ENCODE peak calls at places on chromosomes 13 and 19, in seven cellular contexts. I is K562, K is HCT116, T is H1, F is HepG2, V is SK-N-SH, U is GM12878. S is an unnamed sample.

GRCh38 chr13:50805805-50806204 is 37.7 kb downstream of the DLEU7 start:
- DNase-seq in I (no peak), K (peak; percentile 8), T (no peak), F (peak; percentile 5), V (no peak), U (no peak), S (no peak)

GRCh38 chr19:32041681-32042292 is 303.6 kb upstream of the ZNF507 start:
- DNase-seq in I (peak; percentile 59), K (no peak), T (no peak), F (peak; percentile 16), V (peak; percentile 72), U (no peak), S (peak; percentile 11)

GRCh38 chr19:30151081-30151480 is 209.0 kb downstream of the URI1 start:
- DNase-seq in I (no peak), K (no peak), T (no peak), F (no peak), V (no peak), U (no peak), S (no peak)

GRCh38 chr19:47776568-47776967 is 1.9 kb upstream of the SELENOW start:
- DNase-seq in I (no peak), K (no peak), T (no peak), F (peak; percentile 77), V (no peak), U (no peak), S (no peak)

GRCh38 chr19:33558846-33559245 is 37.3 kb upstream of the PEPD start:
- DNase-seq in I (no peak), K (no peak), T (no peak), F (no peak), V (no peak), U (no peak), S (no peak)

GRCh38 chr19:30209617-30210600 is 162.3 kb upstream of the ZNF536 start:
- DNase-seq in I (no peak), K (no peak), T (no peak), F (no peak), V (peak; percentile 39), U (no peak), S (no peak)

GRCh38 chr19:57419439-57419838 is 8.5 kb downstream of the ZNF17 start:
- DNase-seq in I (no peak), K (no peak), T (no peak), F (no peak), V (no peak), U (no peak), S (no peak)

GRCh38 chr19:6534451-6535093 is 3.7 kb downstream of the TNFSF9 start:
- DNase-seq in I (no peak), K (no peak), T (no peak), F (no peak), V (no peak), U (no peak), S (no peak)

GRCh38 chr13:101346942-101347728 is 69.2 kb downstream of the NALCN start:
- DNase-seq in I (no peak), K (no peak), T (no peak), F (no peak), V (no peak), U (no peak), S (no peak)

GRCh38 chr13:90135558-90135957 is 1211.9 kb upstream of the MIR17HG start:
- DNase-seq in I (no peak), K (no peak), T (no peak), F (no peak), V (no peak), U (no peak), S (no peak)

GRCh38 chr13:99827011-99827410 is 144.6 kb downstream of the ZIC5 start:
- DNase-seq in I (no peak), K (no peak), T (no peak), F (no peak), V (no peak), U (no peak), S (no peak)
- TF ChIP-seq YY1 in I (no peak), K (no peak), T (no peak), F (no peak), V (no peak), U (no peak), S (no peak)

DNA sequence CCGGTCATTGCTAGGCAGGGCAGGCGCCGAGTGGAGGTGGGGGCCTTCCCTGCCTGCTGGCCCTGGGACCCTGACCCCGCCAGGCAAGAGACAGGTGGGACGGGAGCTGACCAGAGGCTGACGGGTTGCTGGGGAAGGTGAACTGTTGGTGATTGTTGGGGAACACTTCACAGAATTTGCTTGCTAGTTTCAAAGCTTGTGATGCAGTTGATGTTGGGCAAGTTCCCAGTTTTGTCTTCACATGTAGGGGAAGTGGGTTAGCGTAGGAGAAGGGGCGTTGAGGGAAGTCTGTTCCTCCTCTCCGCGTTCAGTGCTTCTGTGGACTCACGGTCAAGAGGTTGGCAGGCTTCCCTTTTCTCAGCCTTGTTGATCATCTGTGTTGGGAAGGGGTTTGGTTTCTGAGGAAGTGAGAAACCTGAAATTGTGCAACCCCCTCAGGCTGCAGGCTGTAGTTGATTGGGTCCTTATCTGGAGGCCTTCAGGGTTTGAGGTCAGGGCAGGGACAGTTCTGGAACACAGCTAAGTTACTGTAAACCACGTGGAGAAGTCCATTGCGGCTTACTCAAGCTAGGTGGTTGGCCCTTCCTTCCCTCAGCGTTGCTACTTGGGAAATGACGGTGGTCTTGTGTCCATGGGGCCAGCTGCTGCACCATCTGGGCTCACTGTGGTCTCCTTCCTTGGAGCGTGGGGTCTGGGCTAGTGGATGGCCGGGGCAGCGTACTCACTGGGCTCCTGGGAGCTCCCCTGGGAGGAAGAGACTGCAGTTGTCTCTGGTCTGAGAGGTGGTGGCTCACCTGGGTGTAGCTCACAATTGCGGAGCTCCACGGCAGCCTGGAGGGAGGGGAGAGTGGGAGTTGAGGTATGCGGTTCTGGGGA is 7.5 kb downstream of the RPS9 start:
- DNase-seq in I (peak; percentile 82), K (no peak), T (no peak), F (peak; percentile 59), V (no peak), U (peak; percentile 84), S (no peak)
- H3K4me1 ChIP-seq in I (peaks cover 74% of the 10 kb centered on the region), K (peaks cover 47% of the 10 kb centered on the region), T (peaks cover 8% of the 10 kb centered on the region), F (peaks cover 86% of the 10 kb centered on the region), V (peaks cover 36% of the 10 kb centered on the region), U (peaks cover 61% of the 10 kb centered on the region), S (peaks cover 28% of the 10 kb centered on the region)

DNA sequence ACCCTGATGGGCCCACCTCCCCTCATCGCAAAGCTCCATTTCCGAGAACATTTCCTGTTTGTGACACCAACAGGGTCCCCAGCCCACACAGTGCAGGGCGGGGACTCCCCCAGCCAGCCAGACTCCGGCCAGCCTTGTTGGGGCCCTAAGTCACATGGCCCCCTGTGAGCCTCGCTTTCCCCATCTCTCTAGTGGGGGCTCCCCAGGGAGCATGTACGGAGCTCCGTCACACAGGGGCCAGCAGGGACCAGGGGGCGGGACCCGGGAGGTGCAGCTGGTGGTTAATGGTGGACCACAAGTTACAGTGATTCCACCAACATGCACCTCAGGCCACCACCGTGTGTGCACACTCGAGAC is 1.7 kb downstream of the TBXA2R start:
- DNase-seq in I (no peak), K (no peak), T (no peak), F (no peak), V (no peak), U (peak; percentile 11), S (no peak)
- TF ChIP-seq YY1 in I (no peak), K (no peak), T (no peak), F (no peak), V (no peak), U (peak; percentile 18), S (no peak)

DNA sequence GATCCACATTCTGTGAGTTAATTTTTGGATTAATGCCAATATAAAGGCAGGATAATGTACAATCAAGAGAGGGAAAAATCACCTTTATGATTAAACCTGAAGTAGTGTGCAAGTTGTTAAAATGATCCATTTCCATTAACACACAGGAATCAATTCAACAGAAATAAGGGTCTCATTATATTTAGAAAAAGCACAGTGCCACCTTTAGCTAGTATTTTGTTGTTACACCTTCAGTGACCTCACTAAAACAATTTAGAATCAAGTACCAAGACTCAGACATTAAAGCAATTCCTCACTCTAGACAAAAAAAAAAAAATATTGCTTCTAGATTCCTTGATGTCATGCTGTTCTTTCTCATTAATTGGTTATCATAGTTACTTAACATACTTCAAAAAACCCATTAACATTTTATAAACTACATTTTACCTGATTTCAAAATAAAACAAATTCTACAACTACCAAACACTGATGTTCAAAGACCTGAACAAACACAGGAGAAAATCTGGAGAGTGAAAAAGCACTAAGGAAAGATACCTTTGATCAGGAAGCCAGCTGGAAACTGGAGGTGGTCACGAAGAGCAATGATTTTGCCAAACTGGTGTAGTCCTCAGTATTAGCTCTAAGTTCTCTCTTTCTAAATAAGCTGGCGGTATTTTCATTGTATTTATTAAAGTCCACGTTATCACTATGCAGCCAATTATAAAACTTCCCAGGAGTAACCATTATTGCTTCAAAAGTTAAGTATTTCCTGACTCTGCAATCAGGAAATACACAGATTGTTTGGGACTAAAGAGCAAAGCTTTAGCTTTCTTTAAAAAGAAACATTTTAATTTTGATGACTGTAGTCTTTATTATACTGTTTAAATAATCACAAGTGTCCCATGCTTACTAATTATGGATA is 115.3 kb downstream of the TBC1D4 start:
- DNase-seq in I (no peak), K (no peak), T (no peak), F (no peak), V (no peak), U (no peak), S (no peak)
- H3K4me1 ChIP-seq in I (peaks cover 6% of the 10 kb centered on the region), K (peaks cover 64% of the 10 kb centered on the region), T (no peaks in the 10 kb centered on the region), F (peaks cover 75% of the 10 kb centered on the region), V (peaks cover 23% of the 10 kb centered on the region), U (peaks cover 13% of the 10 kb centered on the region), S (no peaks in the 10 kb centered on the region)

GRCh38 chr13:114069376-114070097 is 62.9 kb downstream of the RASA3 start:
- DNase-seq in I (no peak), K (no peak), T (no peak), F (no peak), V (no peak), U (no peak), S (no peak)
- TF ChIP-seq YY1 in I (no peak), K (no peak), T (no peak), F (no peak), V (no peak), U (no peak), S (no peak)

GRCh38 chr19:2049741-2050348 is 1.2 kb downstream of the MKNK2 start:
- DNase-seq in I (peak; percentile 42), K (no peak), T (no peak), F (peak; percentile 75), V (peak; percentile 71), U (no peak), S (no peak)
- H3K4me1 ChIP-seq in I (peaks cover 22% of the 10 kb centered on the region), K (peaks cover 86% of the 10 kb centered on the region), T (peaks cover 12% of the 10 kb centered on the region), F (peaks cover 66% of the 10 kb centered on the region), V (peaks cover 20% of the 10 kb centered on the region), U (peaks cover 48% of the 10 kb centered on the region), S (peaks cover 40% of the 10 kb centered on the region)

GRCh38 chr19:3515891-3516422 is 9.8 kb downstream of the FZR1 start:
- DNase-seq in I (no peak), K (no peak), T (no peak), F (no peak), V (no peak), U (no peak), S (no peak)
- TF ChIP-seq YY1 in I (no peak), K (no peak), T (no peak), F (no peak), V (no peak), U (no peak), S (no peak)

DNA sequence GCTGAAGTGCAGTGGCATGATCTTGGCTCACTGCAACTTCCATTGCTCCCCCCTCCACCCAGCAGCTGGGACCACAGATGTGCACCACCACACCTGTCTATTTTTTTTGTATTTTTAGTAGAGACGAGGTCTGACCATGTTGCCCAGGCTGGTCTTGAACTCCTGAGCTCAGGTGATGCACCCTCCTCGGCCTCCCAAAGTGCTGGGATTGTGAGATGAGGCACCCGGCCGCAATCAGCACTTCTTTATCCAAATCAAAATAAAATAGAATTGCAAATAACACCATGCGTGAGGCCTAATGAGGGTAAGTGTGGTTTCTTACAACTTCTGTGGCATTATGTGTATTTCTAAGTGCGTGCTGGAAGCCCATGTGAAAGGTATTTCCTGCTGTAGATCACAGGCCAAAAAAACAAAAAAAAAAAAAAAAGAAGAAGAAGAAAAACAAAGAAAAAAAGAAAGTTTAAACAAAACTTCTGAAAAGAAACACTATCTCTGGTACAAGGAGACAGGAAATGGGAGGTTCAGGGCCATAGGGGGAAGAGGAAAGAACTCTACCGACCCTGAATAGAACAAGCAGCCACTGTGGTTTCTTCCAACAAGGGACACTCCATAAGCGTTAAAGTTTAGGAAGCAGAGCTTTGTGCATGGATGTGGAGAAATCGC is 3.0 kb upstream of the GRAMD1A start:
- DNase-seq in I (no peak), K (no peak), T (no peak), F (peak; percentile 79), V (no peak), U (no peak), S (no peak)
- H3K4me1 ChIP-seq in I (peaks cover 12% of the 10 kb centered on the region), K (peaks cover 26% of the 10 kb centered on the region), T (peaks cover 12% of the 10 kb centered on the region), F (peaks cover 68% of the 10 kb centered on the region), V (peaks cover 7% of the 10 kb centered on the region), U (peaks cover 29% of the 10 kb centered on the region), S (peaks cover 4% of the 10 kb centered on the region)

S was measured in NT2/D1.